ENCODE peak calls at places on chromosomes 2 and 18, in ten cellular contexts. Z is fibroblast of lung; A is naive thymus-derived CD4-positive, alpha-beta T cell; Y is testis; Q is PC-3; J is NB4; S is CD8-positive, alpha-beta memory T cell; R is heart right ventricle; X is fibroblast of the aortic adventitia; F is fibroblast of mammary gland. M is an unnamed sample.

GRCh38 chr18:63591725-63592124 is 4.6 kb downstream of the SERPINB13 start:
- DNase-seq in Z (peak; percentile 4), A (no peak), Y (no peak), Q (peak; percentile 31), J (no peak), S (no peak), R (no peak), X (peak; percentile 31), F (no peak), M (no peak)

GRCh38 chr2:206984206-206984605 is 44.9 kb downstream of the CPO start:
- DNase-seq in Z (peak; percentile 44), A (no peak), Y (no peak), Q (peak; percentile 51), J (peak; percentile 47), S (no peak), R (no peak), X (no peak), F (peak; percentile 75), M (no peak)

GRCh38 chr2:18589354-18589753 is at the start of gene NT5C1B:
- DNase-seq in Z (no peak), A (no peak), Y (no peak), Q (peak; percentile 11), J (no peak), S (no peak), R (no peak), X (no peak), F (no peak), M (no peak)

GRCh38 chr2:26942543-26943295 is 27.7 kb upstream of the MAPRE3 start:
- DNase-seq in Z (peak; percentile 18), A (peak; percentile 38), Y (peak; percentile 86), Q (peak; percentile 55), J (peak; percentile 78), S (peak; percentile 30), R (peak; percentile 64), X (peak; percentile 60), F (peak; percentile 60), M (peak; percentile 75)

GRCh38 chr2:8518986-8519669 is 162.7 kb upstream of the ID2 start:
- DNase-seq in Z (no peak), A (no peak), Y (no peak), Q (no peak), J (no peak), S (no peak), R (no peak), X (no peak), F (no peak), M (no peak)

GRCh38 chr18:23745366-23745765 is 56.1 kb downstream of the LAMA3 start:
- DNase-seq in Z (no peak), A (no peak), Y (no peak), Q (no peak), J (no peak), S (no peak), R (no peak), X (no peak), F (no peak), M (no peak)

GRCh38 chr2:232898592-232899541 is 28.8 kb downstream of the SNORC start:
- DNase-seq in Z (peak; percentile 57), A (no peak), Y (peak; percentile 42), Q (no peak), J (no peak), S (no peak), R (no peak), X (peak; percentile 88), F (peak; percentile 75), M (no peak)

GRCh38 chr2:218583983-218584850 is 15.6 kb downstream of the CNOT9 start:
- DNase-seq in Z (no peak), A (no peak), Y (no peak), Q (no peak), J (peak; percentile 13), S (no peak), R (no peak), X (no peak), F (no peak), M (no peak)

GRCh38 chr2:56130463-56131070 is 53.2 kb upstream of the CCDC85A start:
- DNase-seq in Z (peak; percentile 20), A (no peak), Y (peak; percentile 46), Q (peak; percentile 68), J (peak; percentile 46), S (no peak), R (no peak), X (peak; percentile 70), F (peak; percentile 54), M (no peak)

GRCh38 chr2:23940976-23941605 is 828 bp downstream of the UBXN2A start:
- DNase-seq in Z (peak; percentile 53), A (peak; percentile 16), Y (no peak), Q (peak; percentile 45), J (peak; percentile 24), S (no peak), R (no peak), X (peak; percentile 68), F (peak; percentile 39), M (no peak)

GRCh38 chr2:9287400-9288059 is 80.9 kb downstream of the ASAP2 start:
- DNase-seq in Z (peak; percentile 100), A (no peak), Y (no peak), Q (peak; percentile 99), J (peak; percentile 44), S (no peak), R (no peak), X (peak; percentile 99), F (peak; percentile 99), M (no peak)

GRCh38 chr2:206642075-206643025 is at the start of gene FAM237A:
- DNase-seq in Z (peak; percentile 53), A (no peak), Y (peak; percentile 60), Q (peak; percentile 58), J (peak; percentile 38), S (no peak), R (peak; percentile 7), X (peak; percentile 81), F (peak; percentile 67), M (no peak)

GRCh38 chr18:14026199-14026598 is 106.0 kb downstream of the ZNF519 start:
- DNase-seq in Z (no peak), A (no peak), Y (no peak), Q (no peak), J (no peak), S (no peak), R (no peak), X (no peak), F (no peak), M (no peak)

GRCh38 chr2:192091480-192091879 is 103.3 kb downstream of the TMEFF2 start:
- DNase-seq in Z (no peak), A (no peak), Y (no peak), Q (no peak), J (no peak), S (no peak), R (no peak), X (no peak), F (no peak), M (no peak)

GRCh38 chr2:61335226-61335625 is 135.7 kb downstream of the USP34 start:
- DNase-seq in Z (peak; percentile 57), A (no peak), Y (no peak), Q (no peak), J (no peak), S (no peak), R (no peak), X (no peak), F (no peak), M (no peak)

GRCh38 chr18:28176933-28177827 is at the start of gene CDH2:
- DNase-seq in Z (peak; percentile 94), A (no peak), Y (peak; percentile 90), Q (peak; percentile 82), J (no peak), S (no peak), R (peak; percentile 66), X (peak; percentile 85), F (peak; percentile 83), M (peak; percentile 72)

DNA sequence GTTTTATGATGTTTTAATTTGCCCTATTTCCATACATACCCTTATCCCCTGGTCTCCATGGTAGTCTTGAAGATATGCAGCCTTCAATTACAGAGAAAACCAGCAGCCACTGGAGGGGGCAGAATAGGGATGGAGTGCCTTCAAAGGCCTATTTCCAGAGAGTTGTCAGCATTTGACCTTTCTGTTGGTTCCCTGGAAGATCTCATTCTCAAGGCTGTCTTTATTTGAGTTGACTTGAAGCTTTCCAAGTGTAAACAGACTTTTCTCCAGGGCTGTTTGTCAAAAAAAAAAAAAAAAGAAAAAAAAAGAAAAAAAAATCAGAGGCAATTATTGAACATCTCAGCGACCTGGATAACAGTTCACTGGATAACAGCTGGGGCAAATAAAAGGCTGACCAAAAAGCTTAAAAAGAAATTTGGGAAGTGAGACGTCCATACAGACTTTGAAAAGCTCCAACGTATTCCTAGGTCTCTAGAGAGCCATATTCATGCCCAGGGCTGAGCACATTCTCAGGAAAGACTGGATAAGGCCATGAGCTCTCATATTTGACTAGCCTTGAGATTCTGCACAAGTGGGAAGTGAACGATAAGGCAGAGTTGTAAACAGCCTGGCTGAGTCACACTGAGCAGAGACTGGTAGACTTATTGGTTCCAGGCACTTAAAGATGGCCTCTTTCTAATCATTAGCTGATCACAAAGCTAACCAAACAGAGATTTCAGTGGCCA is 126.6 kb downstream of the VAPA start:
- DNase-seq in Z (peak; percentile 37), A (no peak), Y (peak; percentile 74), Q (no peak), J (no peak), S (no peak), R (no peak), X (peak; percentile 74), F (peak; percentile 81), M (no peak)
- H3K4me3 ChIP-seq in Z (no peak overlapping the region), A (no peak overlapping the region), Y (no peak overlapping the region), Q (no peak overlapping the region), J (no peak overlapping the region), S (no peak overlapping the region), R (no peak overlapping the region), X (no peak overlapping the region), F (no peak overlapping the region), M (no peak overlapping the region)

GRCh38 chr2:139218181-139218580 is 438.0 kb upstream of the NXPH2 start:
- DNase-seq in Z (no peak), A (no peak), Y (no peak), Q (no peak), J (no peak), S (no peak), R (no peak), X (no peak), F (no peak), M (no peak)
- H3K4me3 ChIP-seq in Z (no peak overlapping the region), A (no peak overlapping the region), Y (no peak overlapping the region), Q (no peak overlapping the region), J (no peak overlapping the region), S (no peak overlapping the region), R (no peak overlapping the region), X (no peak overlapping the region), F (no peak overlapping the region), M (no peak overlapping the region)

GRCh38 chr2:926259-926780 is 24.3 kb upstream of the SNTG2 start:
- DNase-seq in Z (no peak), A (no peak), Y (no peak), Q (no peak), J (no peak), S (no peak), R (no peak), X (no peak), F (no peak), M (no peak)
- H3K4me3 ChIP-seq in Z (no peak overlapping the region), A (no peak overlapping the region), Y (no peak overlapping the region), Q (no peak overlapping the region), J (no peak overlapping the region), S (no peak overlapping the region), R (no peak overlapping the region), X (no peak overlapping the region), F (no peak overlapping the region), M (no peak overlapping the region)

DNA sequence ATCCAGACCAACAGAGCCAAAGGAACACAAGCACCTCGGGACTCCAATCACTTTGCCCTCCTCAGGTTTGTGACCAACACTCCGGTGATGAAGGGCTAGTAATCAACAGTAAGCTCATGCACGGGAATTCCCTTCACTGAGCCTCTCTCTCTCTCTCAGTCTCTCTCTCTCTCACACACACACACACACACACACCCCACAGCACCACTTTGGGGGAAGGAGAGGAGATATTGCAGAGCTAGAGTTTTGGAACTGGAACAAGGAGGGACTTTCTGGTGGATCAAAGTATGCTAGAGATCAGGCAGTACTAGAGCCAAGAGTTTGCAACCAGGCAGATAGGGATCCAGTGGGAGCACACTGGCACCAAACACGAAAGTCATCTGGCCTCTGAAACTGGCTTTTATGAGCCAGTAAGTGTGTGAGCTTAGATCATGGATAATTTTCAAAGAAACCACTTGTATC is 98.7 kb downstream of the ANKRD44 start:
- DNase-seq in Z (no peak), A (peak; percentile 67), Y (no peak), Q (no peak), J (no peak), S (peak; percentile 34), R (no peak), X (no peak), F (no peak), M (no peak)
- H3K4me3 ChIP-seq in Z (no peak overlapping the region), A (peak overlapping the region; percentile 2), Y (no peak overlapping the region), Q (no peak overlapping the region), J (no peak overlapping the region), S (peak overlapping the region; percentile 9), R (no peak overlapping the region), X (no peak overlapping the region), F (no peak overlapping the region), M (no peak overlapping the region)

M was measured in right atrium auricular region.